ENCODE peak calls at places on chromosomes 11 and 22, in four cellular contexts. J is H1, S is HepG2, C is GM12878. Y is an unnamed sample.

GRCh38 chr11:32297629-32298028 is 137.7 kb downstream of the WT1 start:
- DNase-seq in J (no peak), S (no peak), C (no peak), Y (peak; percentile 45)

GRCh38 chr11:107017433-107018227 is 646 bp downstream of the GUCY1A2 start:
- DNase-seq in J (no peak), S (peak; percentile 2), C (no peak), Y (peak; percentile 59)

GRCh38 chr22:35549338-35549737 is 8.7 kb downstream of the RASD2 start:
- DNase-seq in J (no peak), S (no peak), C (no peak), Y (no peak)

GRCh38 chr11:27281740-27282139 is 81.3 kb downstream of the CCDC34 start:
- DNase-seq in J (no peak), S (peak; percentile 29), C (peak; percentile 19), Y (no peak)

GRCh38 chr11:4514196-4514595 is 30.8 kb upstream of the OR52M1 start:
- DNase-seq in J (no peak), S (no peak), C (no peak), Y (no peak)

GRCh38 chr11:125916683-125917337 is 12.5 kb downstream of the DDX25 start:
- DNase-seq in J (no peak), S (no peak), C (no peak), Y (no peak)

GRCh38 chr22:32628626-32629587 is 154.3 kb downstream of the FBXO7 start:
- DNase-seq in J (no peak), S (peak; percentile 55), C (no peak), Y (no peak)

GRCh38 chr22:23157560-23158515 is 12.6 kb downstream of the RAB36 start:
- DNase-seq in J (no peak), S (no peak), C (no peak), Y (no peak)

GRCh38 chr11:78074756-78075155 is 4.9 kb downstream of the NDUFC2 start:
- DNase-seq in J (no peak), S (no peak), C (no peak), Y (peak; percentile 31)

GRCh38 chr22:32723632-32724031 is 77.9 kb upstream of the TIMP3 start:
- DNase-seq in J (no peak), S (no peak), C (peak; percentile 25), Y (no peak)

GRCh38 chr22:49966041-49966715 is 5.6 kb downstream of the PIM3 start:
- DNase-seq in J (no peak), S (no peak), C (no peak), Y (no peak)

GRCh38 chr22:39818050-39818449 is 75.5 kb downstream of the ENTHD1 start:
- DNase-seq in J (no peak), S (no peak), C (no peak), Y (no peak)
- TF ChIP-seq SP1 in J (no peak), S (no peak), C (no peak), Y (no peak)

GRCh38 chr11:33832676-33833075 is 58.4 kb upstream of the FBXO3 start:
- DNase-seq in J (no peak), S (no peak), C (no peak), Y (no peak)

GRCh38 chr11:33829430-33830141 is 55.3 kb upstream of the FBXO3 start:
- DNase-seq in J (no peak), S (peak; percentile 13), C (peak; percentile 28), Y (peak; percentile 67)

GRCh38 chr11:33827206-33827605 is 52.9 kb upstream of the FBXO3 start:
- DNase-seq in J (no peak), S (no peak), C (no peak), Y (no peak)

GRCh38 chr11:33828604-33829429 is 54.5 kb upstream of the FBXO3 start:
- DNase-seq in J (no peak), S (no peak), C (no peak), Y (no peak)

GRCh38 chr11:33830903-33831648 is 56.8 kb upstream of the FBXO3 start:
- DNase-seq in J (no peak), S (no peak), C (no peak), Y (no peak)
- TF ChIP-seq SUZ12 in J (no peak), S (no peak), C (no peak), Y (no peak)

GRCh38 chr11:15727125-15727524 is 612.4 kb downstream of the INSC start:
- DNase-seq in J (no peak), S (no peak), C (no peak), Y (no peak)
- TF ChIP-seq SP1 in J (no peak), S (no peak), C (no peak), Y (no peak)

GRCh38 chr22:27216444-27216843 is 559.1 kb downstream of the MIAT start:
- DNase-seq in J (no peak), S (no peak), C (no peak), Y (no peak)

GRCh38 chr22:27218521-27218920 is 561.1 kb downstream of the MIAT start:
- DNase-seq in J (no peak), S (no peak), C (no peak), Y (no peak)

GRCh38 chr22:27218012-27218483 is 560.7 kb downstream of the MIAT start:
- DNase-seq in J (no peak), S (no peak), C (no peak), Y (no peak)

GRCh38 chr22:27215826-27216320 is 558.5 kb downstream of the MIAT start:
- DNase-seq in J (no peak), S (no peak), C (no peak), Y (no peak)

DNA sequence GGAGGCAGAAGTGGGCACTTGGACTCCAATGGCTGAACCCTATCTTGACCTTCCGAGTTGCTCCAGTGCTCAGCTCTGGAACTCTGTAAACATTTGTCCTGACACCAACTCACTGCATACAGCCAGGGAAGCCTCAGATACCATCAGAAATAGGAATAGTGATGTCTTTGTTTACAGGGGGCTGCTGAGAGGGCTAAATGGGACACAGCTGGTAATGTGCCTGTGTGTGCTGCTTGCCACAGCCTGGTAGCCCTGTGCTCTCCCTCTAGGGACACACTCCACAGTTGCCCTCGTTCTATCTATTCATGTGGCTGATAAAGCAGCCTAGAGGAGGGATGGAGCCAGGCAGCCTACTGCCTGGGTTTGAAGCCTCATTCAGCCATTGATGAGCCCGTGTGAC is 559.8 kb downstream of the MIAT start:
- DNase-seq in J (no peak), S (no peak), C (no peak), Y (no peak)
- TF ChIP-seq SUZ12 in J (no peak), S (no peak), C (no peak), Y (no peak)